ENCODE peak calls at places on chromosomes 16 and 17, in seven cellular contexts. Q is body of pancreas, P is lung, H is thoracic aorta, S is pancreas, L is OCI-LY7, J is Peyer's patch. A is an unnamed sample.

GRCh38 chr16:79902351-79902750 is 301.8 kb upstream of the MAF start:
- DNase-seq in Q (no peak), P (no peak), H (no peak), S (no peak), L (no peak), J (no peak), A (no peak)

GRCh38 chr16:70678898-70679652 is 6.8 kb downstream of the MTSS2 start:
- DNase-seq in Q (no peak), P (no peak), H (no peak), S (peak; percentile 23), L (no peak), J (no peak), A (no peak)

GRCh38 chr17:8337802-8338744 is 1.6 kb upstream of the ODF4 start:
- DNase-seq in Q (no peak), P (no peak), H (no peak), S (no peak), L (no peak), J (no peak), A (no peak)

GRCh38 chr16:1613728-1614225 is 1.6 kb downstream of the CRAMP1 start:
- DNase-seq in Q (peak; percentile 24), P (no peak), H (no peak), S (peak; percentile 45), L (peak; percentile 20), J (no peak), A (no peak)

GRCh38 chr17:19238167-19238505 is 970 bp downstream of the EPN2 start:
- DNase-seq in Q (peak; percentile 61), P (peak; percentile 43), H (no peak), S (peak; percentile 59), L (peak; percentile 20), J (no peak), A (peak; percentile 76)

GRCh38 chr17:44004761-44005526 is 522 bp downstream of the NAGS start:
- DNase-seq in Q (peak; percentile 32), P (no peak), H (no peak), S (peak; percentile 52), L (no peak), J (no peak), A (no peak)

GRCh38 chr16:71882505-71883192 is 1.3 kb downstream of the ZNF821 start:
- DNase-seq in Q (peak; percentile 70), P (peak; percentile 76), H (peak; percentile 47), S (no peak), L (peak; percentile 90), J (peak; percentile 86), A (peak; percentile 77)

GRCh38 chr17:29549169-29549935 is 17.5 kb downstream of the ABHD15 start:
- DNase-seq in Q (no peak), P (no peak), H (no peak), S (no peak), L (no peak), J (no peak), A (no peak)

GRCh38 chr16:88764080-88764479 is 20.9 kb downstream of the PIEZO1 start:
- DNase-seq in Q (no peak), P (no peak), H (no peak), S (no peak), L (no peak), J (no peak), A (no peak)

GRCh38 chr16:74496054-74496453 is 74.8 kb upstream of the CLEC18B start:
- DNase-seq in Q (no peak), P (no peak), H (no peak), S (no peak), L (no peak), J (no peak), A (no peak)

GRCh38 chr16:87145181-87146176 is 171.7 kb downstream of the C16orf95 start:
- DNase-seq in Q (no peak), P (no peak), H (no peak), S (no peak), L (no peak), J (no peak), A (no peak)

GRCh38 chr16:81505011-81505660 is 60.5 kb downstream of the CMIP start:
- DNase-seq in Q (no peak), P (no peak), H (no peak), S (no peak), L (peak; percentile 46), J (peak; percentile 71), A (no peak)

GRCh38 chr17:26818736-26819135 is 475.2 kb upstream of the WSB1 start:
- DNase-seq in Q (no peak), P (no peak), H (no peak), S (no peak), L (no peak), J (no peak), A (no peak)

GRCh38 chr17:42980766-42981397 is 517 bp downstream of the RUNDC1 start:
- DNase-seq in Q (peak; percentile 54), P (peak; percentile 48), H (no peak), S (peak; percentile 68), L (peak; percentile 86), J (peak; percentile 76), A (no peak)

GRCh38 chr17:80441133-80441578 is 26.2 kb downstream of the ENDOV start:
- DNase-seq in Q (no peak), P (no peak), H (no peak), S (no peak), L (peak; percentile 65), J (no peak), A (no peak)

GRCh38 chr17:39920218-39921210 is 2.1 kb upstream of the GSDMB start:
- DNase-seq in Q (no peak), P (no peak), H (no peak), S (no peak), L (no peak), J (peak; percentile 40), A (no peak)

GRCh38 chr17:27495460-27495859 is 39.2 kb downstream of the KSR1 start:
- DNase-seq in Q (no peak), P (no peak), H (no peak), S (no peak), L (peak; percentile 37), J (no peak), A (no peak)

GRCh38 chr17:51430581-51430980 is 170.2 kb downstream of the UTP18 start:
- DNase-seq in Q (no peak), P (no peak), H (no peak), S (no peak), L (no peak), J (no peak), A (no peak)

GRCh38 chr17:64264891-64265290 is 1.8 kb upstream of the TEX2 start:
- DNase-seq in Q (no peak), P (no peak), H (no peak), S (no peak), L (no peak), J (no peak), A (no peak)

GRCh38 chr17:36935681-36936454 is 1.4 kb upstream of the LHX1 start:
- DNase-seq in Q (no peak), P (no peak), H (no peak), S (no peak), L (no peak), J (no peak), A (no peak)

GRCh38 chr17:80397686-80398085 is 17.3 kb upstream of the ENDOV start:
- DNase-seq in Q (no peak), P (no peak), H (no peak), S (no peak), L (no peak), J (no peak), A (no peak)

GRCh38 chr16:48082516-48082915 is 73.3 kb downstream of the ABCC12 start:
- DNase-seq in Q (no peak), P (no peak), H (no peak), S (no peak), L (no peak), J (no peak), A (no peak)

GRCh38 chr17:29158515-29159275 is 21.5 kb downstream of the MYO18A start:
- DNase-seq in Q (peak; percentile 56), P (no peak), H (no peak), S (no peak), L (no peak), J (no peak), A (no peak)

GRCh38 chr16:69017036-69017783 is 88.2 kb upstream of the HAS3 start:
- DNase-seq in Q (no peak), P (no peak), H (no peak), S (no peak), L (no peak), J (no peak), A (no peak)

DNA sequence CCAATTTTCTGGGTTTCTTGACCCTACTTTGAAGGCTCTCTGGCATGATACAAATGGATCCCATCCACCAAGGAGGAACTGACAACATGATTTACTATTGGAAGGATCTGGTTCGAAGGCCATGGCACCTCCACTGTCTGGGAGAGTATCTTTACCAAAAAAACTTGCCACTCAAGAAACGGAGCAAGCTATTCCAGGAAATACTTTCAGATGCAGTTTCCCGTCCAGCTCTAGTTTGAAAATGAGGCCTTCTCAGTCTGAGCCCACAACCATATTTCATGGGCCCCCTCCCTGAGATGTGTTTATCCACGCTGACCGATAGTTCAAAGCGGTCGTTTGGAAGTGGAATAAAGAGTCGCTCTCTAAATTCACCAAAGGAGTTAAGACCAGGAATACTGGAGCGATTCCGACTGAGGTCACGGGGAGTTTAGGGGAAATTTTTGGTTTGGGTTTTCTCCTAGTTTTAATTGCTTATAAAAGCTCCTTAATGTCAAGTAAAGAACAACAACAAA is 76.8 kb downstream of the MRM3 start:
- DNase-seq in Q (no peak), P (no peak), H (no peak), S (no peak), L (no peak), J (no peak), A (no peak)
- H3K27ac ChIP-seq in Q (no peak overlapping the region), P (peak overlapping the region; percentile 39), H (peak overlapping the region; percentile 31), S (no peak overlapping the region), L (no peak overlapping the region), J (peak overlapping the region; percentile 46), A (peak overlapping the region; percentile 59)

DNA sequence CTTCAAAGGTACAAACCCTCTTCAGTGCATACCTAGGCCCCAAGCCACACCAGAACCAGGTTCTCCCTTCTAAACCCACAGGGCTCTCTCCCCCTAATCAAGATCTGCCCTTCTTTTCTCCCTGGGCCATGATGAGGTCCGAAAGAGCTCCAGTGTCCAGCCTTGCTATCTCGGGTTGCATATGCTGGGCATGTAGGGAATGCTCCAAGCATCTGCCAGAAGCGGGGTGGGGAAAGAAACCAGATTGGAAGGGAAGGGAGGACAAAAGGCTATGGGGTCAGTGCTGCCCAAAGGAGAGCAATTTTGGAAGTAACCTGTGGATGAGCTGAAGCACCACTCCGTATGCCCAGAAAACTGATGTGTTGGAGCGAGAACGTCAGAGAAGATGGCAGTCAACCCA is 2.3 kb downstream of the CTDNEP1 start:
- DNase-seq in Q (no peak), P (no peak), H (no peak), S (no peak), L (no peak), J (no peak), A (no peak)
- H3K27ac ChIP-seq in Q (no peak overlapping the region), P (no peak overlapping the region), H (no peak overlapping the region), S (no peak overlapping the region), L (no peak overlapping the region), J (no peak overlapping the region), A (no peak overlapping the region)

GRCh38 chr17:82668631-82669099 is 20.4 kb upstream of the WDR45B start:
- DNase-seq in Q (peak; percentile 80), P (peak; percentile 65), H (no peak), S (peak; percentile 72), L (peak; percentile 73), J (no peak), A (no peak)
- H3K27ac ChIP-seq in Q (no peak overlapping the region), P (no peak overlapping the region), H (no peak overlapping the region), S (no peak overlapping the region), L (no peak overlapping the region), J (no peak overlapping the region), A (no peak overlapping the region)

DNA sequence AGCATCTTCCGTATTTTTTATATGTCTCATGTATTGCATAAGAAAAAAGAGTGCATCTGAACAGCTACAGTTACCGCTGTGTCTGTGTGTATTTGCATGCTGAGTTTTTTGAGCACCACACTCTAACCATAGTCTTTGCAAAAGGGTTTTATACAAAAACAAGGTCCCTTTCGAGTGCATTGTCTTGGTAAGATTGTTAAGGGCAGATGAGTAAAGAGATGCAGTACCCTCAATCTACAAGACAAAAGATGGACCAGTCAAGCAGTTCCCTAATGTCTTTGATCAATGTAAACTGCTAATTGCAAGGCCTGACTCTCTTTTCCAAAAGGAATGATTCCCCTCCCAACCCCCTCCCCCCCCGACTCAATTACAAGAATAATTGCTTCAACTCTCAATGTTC is 471.5 kb upstream of the RBFOX1 start:
- DNase-seq in Q (no peak), P (no peak), H (no peak), S (no peak), L (no peak), J (no peak), A (no peak)
- H3K27ac ChIP-seq in Q (no peak overlapping the region), P (no peak overlapping the region), H (no peak overlapping the region), S (no peak overlapping the region), L (no peak overlapping the region), J (no peak overlapping the region), A (no peak overlapping the region)